ENCODE peak calls at places on chromosome 2, in five cellular contexts. F is HEK293T, R is HTR-8/SVneo, G is AG08396, Q is sciatic nerve. M is an unnamed sample.

GRCh38 chr2:74542978-74543377 is 10.8 kb downstream of the LOXL3 start:
- DNase-seq in F (no peak), R (no peak), G (no peak), Q (no peak), M (no peak)

GRCh38 chr2:45412754-45413379 is 198.2 kb downstream of the SRBD1 start:
- DNase-seq in F (no peak), R (no peak), G (peak), Q (no peak), M (no peak)

GRCh38 chr2:230128943-230129342 is 60.2 kb upstream of the SLC16A14 start:
- DNase-seq in F (no peak), R (no peak), G (peak), Q (no peak), M (no peak)

GRCh38 chr2:229520582-229521221 is 193.7 kb downstream of the DNER start:
- DNase-seq in F (no peak), R (no peak), G (no peak), Q (no peak), M (no peak)

GRCh38 chr2:215002500-215002899 is 135.9 kb downstream of the ABCA12 start:
- DNase-seq in F (peak), R (peak), G (peak), Q (no peak), M (no peak)

GRCh38 chr2:174692256-174692830 is 71.9 kb downstream of the CHRNA1 start:
- DNase-seq in F (no peak), R (no peak), G (peak), Q (no peak), M (no peak)

GRCh38 chr2:15472133-15472532 is 89.0 kb downstream of the NBAS start:
- DNase-seq in F (no peak), R (no peak), G (no peak), Q (no peak), M (no peak)

GRCh38 chr2:15927546-15928218 is 12.7 kb upstream of the MYCN start:
- DNase-seq in F (no peak), R (no peak), G (no peak), Q (no peak), M (no peak)

GRCh38 chr2:28036307-28036706 is 145.8 kb downstream of the BABAM2 start:
- DNase-seq in F (no peak), R (no peak), G (no peak), Q (no peak), M (no peak)

GRCh38 chr2:28445448-28446258 is 50.2 kb upstream of the PLB1 start:
- DNase-seq in F (no peak), R (peak), G (peak), Q (no peak), M (no peak)

GRCh38 chr2:151654891-151655290 is 79.4 kb downstream of the NEB start:
- DNase-seq in F (no peak), R (no peak), G (no peak), Q (no peak), M (no peak)

GRCh38 chr2:121335294-121336290 is 50.6 kb upstream of the TFCP2L1 start:
- DNase-seq in F (no peak), R (no peak), G (no peak), Q (no peak), M (no peak)

GRCh38 chr2:209960676-209961630 is 41.5 kb upstream of the RPE start:
- DNase-seq in F (peak), R (peak), G (peak), Q (peak), M (peak)

GRCh38 chr2:102063948-102064678 is 72.4 kb downstream of the IL1R2 start:
- DNase-seq in F (no peak), R (peak), G (peak), Q (peak), M (no peak)